ENCODE peak calls at places on chromosomes 7 and 10, in nine cellular contexts. H is T-helper 17 cell; C is stimulated activated CD8-positive, alpha-beta memory T cell treated with anti-CD3 and anti-CD28 coated beads, Interleukin-15, amount 100 ng/mL, for 4 hours; U is AG04449; B is kidney; J is stimulated activated CD4-positive, alpha-beta T cell treated with anti-CD3 and anti-CD28 coated beads, TNF-alpha, amount 100 ng/mL, for 48 hours; P is NCI-H345; L is MM.1S; I is activated naive CD4-positive, alpha-beta T cell. F is an unnamed sample.

GRCh38 chr10:55989188-55989587 is 371.9 kb downstream of the ZWINT start:
- DNase-seq in B (no peak), C (no peak), H (no peak), I (no peak), U (no peak), J (no peak), L (no peak), P (no peak), F (no peak)

GRCh38 chr7:99452541-99452940 is 13.4 kb downstream of the ATP5MF start:
- DNase-seq in U (no peak), B (no peak), P (no peak), I (no peak), J (no peak), C (no peak), H (no peak), L (no peak), F (no peak)

GRCh38 chr7:153657182-153657800 is 394.9 kb upstream of the DPP6 start:
- DNase-seq in I (no peak), C (no peak), H (no peak), L (no peak), P (peak), J (no peak), B (no peak), U (no peak), F (no peak)

GRCh38 chr10:111656066-111656465 is 527.5 kb downstream of the GPAM start:
- DNase-seq in C (no peak), U (no peak), B (no peak), P (no peak), J (no peak), I (no peak), L (no peak), H (no peak), F (no peak)

GRCh38 chr7:42831051-42831952 is 80.6 kb downstream of the C7orf25 start:
- DNase-seq in C (no peak), L (peak), B (no peak), I (no peak), J (no peak), P (peak), H (no peak), U (no peak), F (no peak)

GRCh38 chr10:59234814-59235429 is 58.5 kb downstream of the PHYHIPL start:
- DNase-seq in B (no peak), J (no peak), H (no peak), I (no peak), U (no peak), P (no peak), L (peak), C (no peak), F (no peak)

GRCh38 chr10:81116990-81117389 is 579.3 kb downstream of the SH2D4B start:
- DNase-seq in L (peak), J (no peak), I (no peak), H (no peak), U (no peak), P (no peak), C (no peak), B (no peak), F (no peak)

GRCh38 chr10:24645022-24645421 is 78.7 kb downstream of the ARHGAP21 start:
- DNase-seq in B (no peak), H (no peak), L (no peak), I (no peak), P (no peak), C (no peak), U (no peak), J (no peak), F (no peak)

GRCh38 chr10:16756561-16757221 is 60.5 kb downstream of the RSU1 start:
- DNase-seq in C (no peak), H (no peak), U (peak), P (no peak), B (no peak), I (no peak), J (no peak), L (no peak), F (no peak)

GRCh38 chr7:140562921-140563600 is 77.6 kb downstream of the DENND2A start:
- DNase-seq in J (no peak), P (no peak), I (no peak), H (no peak), B (no peak), U (no peak), L (no peak), C (no peak), F (no peak)

GRCh38 chr7:144632724-144633123 is 203.1 kb downstream of the TPK1 start:
- DNase-seq in H (no peak), L (no peak), J (no peak), I (no peak), C (no peak), U (no peak), P (no peak), B (no peak), F (no peak)

GRCh38 chr7:67937717-67938191 is 941.1 kb downstream of the TYW1 start:
- DNase-seq in C (no peak), I (no peak), B (no peak), H (no peak), P (no peak), U (peak), L (no peak), J (no peak), F (no peak)

GRCh38 chr7:115654384-115655181 is 376.0 kb downstream of the TFEC start:
- DNase-seq in U (no peak), J (no peak), L (no peak), H (no peak), I (no peak), B (no peak), P (no peak), C (no peak), F (no peak)

GRCh38 chr10:1413823-1414222 is 323.5 kb downstream of the ADARB2 start:
- DNase-seq in L (no peak), U (no peak), H (no peak), J (no peak), I (no peak), C (no peak), B (no peak), P (no peak), F (no peak)

GRCh38 chr7:143459359-143459758 is 16.1 kb downstream of the TAS2R60 start:
- DNase-seq in P (no peak), J (no peak), I (no peak), L (no peak), U (no peak), H (no peak), C (no peak), B (no peak), F (no peak)

GRCh38 chr7:101865031-101865824 is 47.8 kb downstream of the CUX1 start:
- DNase-seq in U (no peak), J (no peak), C (no peak), B (no peak), H (no peak), L (no peak), P (no peak), I (no peak), F (no peak)

GRCh38 chr10:4270116-4270515 is 485.1 kb upstream of the KLF6 start:
- DNase-seq in U (peak), C (no peak), J (no peak), H (no peak), P (no peak), B (no peak), I (no peak), L (no peak), F (no peak)

GRCh38 chr10:13700461-13701144 is 113.8 kb downstream of the PRPF18 start:
- DNase-seq in I (no peak), P (no peak), C (no peak), B (no peak), J (no peak), L (no peak), U (no peak), H (no peak), F (no peak)

GRCh38 chr7:127770870-127771269 is 118.9 kb downstream of the SND1 start:
- DNase-seq in U (no peak), B (no peak), I (no peak), P (no peak), H (no peak), J (no peak), L (no peak), C (no peak), F (no peak)

GRCh38 chr10:116690356-116691078 is 51.8 kb downstream of the HSPA12A start:
- DNase-seq in B (peak), P (no peak), C (no peak), H (no peak), I (no peak), U (no peak), J (no peak), L (no peak), F (no peak)

GRCh38 chr7:54788664-54789063 is 29.7 kb upstream of the SEC61G start:
- DNase-seq in H (no peak), P (peak), B (no peak), I (no peak), L (no peak), U (peak), J (no peak), C (no peak), F (peak)

GRCh38 chr7:2950578-2950977 is 93.1 kb downstream of the CARD11 start:
- DNase-seq in I (no peak), P (no peak), J (no peak), B (no peak), U (no peak), L (no peak), H (no peak), C (no peak), F (peak)

F was measured in GF-D8.